ENCODE peak calls at places on chromosomes 6 and 20, in eight cellular contexts. H is SK-N-MC; S is AG04450; T is PC-3; R is Panc1; B is psoas muscle; V is effector memory CD4-positive, alpha-beta T cell; U is PC-9. W is an unnamed sample.

GRCh38 chr6:36487698-36488097 is 44.9 kb downstream of the KCTD20 start:
- DNase-seq in T (no peak), V (no peak), U (no peak), H (no peak), B (no peak), S (no peak), R (no peak), W (peak; percentile 67)

GRCh38 chr6:157764346-157765068 is 58.5 kb upstream of the SNX9 start:
- DNase-seq in S (peak; percentile 99), R (peak; percentile 98), T (peak; percentile 95), H (peak; percentile 55), V (peak; percentile 91), U (peak; percentile 99), B (peak; percentile 81), W (peak; percentile 96)

GRCh38 chr6:104630522-104630921 is 229.2 kb downstream of the HACE1 start:
- DNase-seq in U (no peak), R (no peak), V (no peak), H (no peak), B (no peak), S (no peak), T (no peak), W (no peak)

GRCh38 chr6:101931766-101932165 is 538.3 kb downstream of the GRIK2 start:
- DNase-seq in H (peak; percentile 76), R (no peak), T (no peak), U (no peak), V (no peak), B (no peak), S (no peak), W (no peak)

GRCh38 chr20:11207749-11208502 is 534.1 kb upstream of the JAG1 start:
- DNase-seq in H (peak; percentile 53), T (peak; percentile 96), B (no peak), S (no peak), R (no peak), V (no peak), U (no peak), W (peak; percentile 89)

GRCh38 chr20:10550204-10551118 is 115.4 kb downstream of the SLX4IP start:
- DNase-seq in H (no peak), B (no peak), S (no peak), R (no peak), V (no peak), T (no peak), U (no peak), W (no peak)

GRCh38 chr6:149334682-149335160 is 17.2 kb downstream of the TAB2 start:
- DNase-seq in B (no peak), U (peak; percentile 68), V (no peak), R (no peak), S (peak; percentile 32), H (no peak), T (peak; percentile 83), W (peak; percentile 69)

GRCh38 chr6:108803982-108804490 is 44.2 kb upstream of the ARMC2 start:
- DNase-seq in S (no peak), U (no peak), R (no peak), B (no peak), T (no peak), V (no peak), H (no peak), W (no peak)

GRCh38 chr6:146582857-146583256 is 15.9 kb upstream of the ADGB start:
- DNase-seq in T (no peak), U (no peak), S (no peak), B (no peak), V (no peak), R (no peak), H (no peak), W (no peak)

GRCh38 chr6:45483021-45483420 is 105.3 kb upstream of the SUPT3H start:
- DNase-seq in H (no peak), T (no peak), S (peak; percentile 89), R (no peak), V (no peak), B (no peak), U (no peak), W (peak; percentile 65)

GRCh38 chr6:151160869-151161268 is 78.9 kb upstream of the AKAP12 start:
- DNase-seq in V (no peak), S (no peak), U (peak; percentile 37), B (no peak), H (no peak), R (no peak), T (no peak), W (no peak)

GRCh38 chr6:54299542-54300269 is 8.5 kb upstream of the TINAG start:
- DNase-seq in V (no peak), T (no peak), U (no peak), H (no peak), B (no peak), S (no peak), R (no peak), W (no peak)
- H3K27ac ChIP-seq in V (no peak overlapping the region), T (no peak overlapping the region), U (no peak overlapping the region), H (no peak overlapping the region), B (no peak overlapping the region), S (no peak overlapping the region), R (no peak overlapping the region), W (no peak overlapping the region)

DNA sequence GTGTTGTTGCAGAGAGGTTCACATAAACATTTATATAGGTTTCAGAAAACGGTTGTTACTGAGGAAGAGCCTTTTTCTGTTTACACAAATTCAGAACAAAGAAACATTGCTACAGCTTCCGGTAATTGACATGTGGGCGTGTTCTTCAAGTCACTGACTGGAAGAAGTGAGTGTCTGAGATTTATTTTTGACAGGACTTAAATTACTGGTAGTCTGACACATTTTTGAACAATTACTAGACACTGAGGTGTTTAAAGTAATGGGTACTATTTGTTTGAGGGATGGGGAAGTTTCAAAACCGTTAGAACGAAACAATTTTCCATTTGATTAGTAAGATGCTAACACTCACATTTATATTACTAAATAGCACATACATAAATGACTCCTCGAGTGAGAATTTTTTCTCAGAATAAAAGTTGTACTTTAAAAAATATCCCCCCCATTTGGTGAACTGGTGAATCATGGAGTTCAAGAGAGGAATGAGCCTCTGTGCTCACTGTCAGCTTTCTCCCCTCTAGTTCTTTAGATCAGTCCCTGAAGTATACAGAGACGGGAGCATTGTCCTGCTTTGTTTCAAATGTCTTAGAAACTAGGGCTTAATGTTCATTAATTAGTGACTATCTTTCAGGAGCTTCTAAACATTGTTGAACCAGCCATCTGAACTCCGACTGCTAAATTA is 98.7 kb downstream of the TSHZ2 start:
- DNase-seq in S (no peak), R (no peak), H (no peak), V (no peak), T (no peak), U (no peak), B (no peak), W (no peak)
- H3K27ac ChIP-seq in S (no peak overlapping the region), R (no peak overlapping the region), H (no peak overlapping the region), V (no peak overlapping the region), T (no peak overlapping the region), U (no peak overlapping the region), B (no peak overlapping the region), W (no peak overlapping the region)

GRCh38 chr20:32333988-32334885 is 23.9 kb upstream of the ASXL1 start:
- DNase-seq in B (no peak), V (peak; percentile 22), T (no peak), H (no peak), R (no peak), S (no peak), U (no peak), W (no peak)
- H3K27ac ChIP-seq in B (peak overlapping the region; percentile 41), V (peak overlapping the region; percentile 40), T (no peak overlapping the region), H (no peak overlapping the region), R (no peak overlapping the region), S (no peak overlapping the region), U (no peak overlapping the region), W (no peak overlapping the region)

GRCh38 chr6:35474129-35474977 is 6.2 kb downstream of the RPL10A start:
- DNase-seq in B (peak; percentile 51), V (no peak), T (no peak), H (no peak), R (no peak), S (no peak), U (no peak), W (no peak)
- H3K27ac ChIP-seq in B (no peak overlapping the region), V (no peak overlapping the region), T (no peak overlapping the region), H (peak overlapping the region; percentile 31), R (no peak overlapping the region), S (peak overlapping the region; percentile 39), U (peak overlapping the region; percentile 25), W (no peak overlapping the region)

GRCh38 chr6:169168706-169169105 is 84.9 kb downstream of the THBS2 start:
- DNase-seq in B (no peak), U (no peak), R (no peak), S (no peak), T (no peak), H (no peak), V (no peak), W (peak; percentile 24)

GRCh38 chr6:169169941-169170582 is 83.6 kb downstream of the THBS2 start:
- DNase-seq in S (no peak), V (no peak), B (no peak), R (no peak), H (no peak), U (no peak), T (no peak), W (no peak)

GRCh38 chr6:169170583-169170955 is 83.1 kb downstream of the THBS2 start:
- DNase-seq in S (no peak), U (no peak), T (no peak), H (no peak), B (no peak), R (no peak), V (no peak), W (no peak)

GRCh38 chr6:169168302-169168630 is 85.4 kb downstream of the THBS2 start:
- DNase-seq in U (no peak), H (no peak), V (no peak), R (no peak), B (no peak), T (no peak), S (no peak), W (no peak)

GRCh38 chr6:169169375-169169774 is 84.3 kb downstream of the THBS2 start:
- DNase-seq in V (no peak), S (no peak), U (no peak), B (no peak), R (no peak), H (no peak), T (peak; percentile 20), W (no peak)
- H3K27ac ChIP-seq in V (no peak overlapping the region), S (no peak overlapping the region), U (no peak overlapping the region), B (no peak overlapping the region), R (no peak overlapping the region), H (no peak overlapping the region), T (peak overlapping the region; percentile 29), W (no peak overlapping the region)